ENCODE peak calls at places on chromosomes 2 and 18, in four cellular contexts. I, Q, U and N are unnamed samples.
A peak's percentile ranks its signal among the peaks of the same experiment; 100 is the strongest.

GRCh38 chr18:70331456-70332097 is 42.7 kb downstream of the SOCS6 start:
- DNase-seq in I (peak; percentile 51), Q (no peak), U (no peak), N (no peak)

GRCh38 chr2:44715671-44716077 is 225.8 kb upstream of the SIX3 start:
- DNase-seq in I (peak; percentile 24), Q (no peak), U (no peak), N (peak; percentile 85)

GRCh38 chr2:502831-503230 is 174.4 kb downstream of the TMEM18 start:
- DNase-seq in I (no peak), Q (no peak), U (no peak), N (no peak)

GRCh38 chr18:8450013-8450412 is 159.2 kb upstream of the RAB12 start:
- DNase-seq in I (no peak), Q (peak; percentile 56), U (no peak), N (peak; percentile 86)

GRCh38 chr2:127606594-127607398 is 39.2 kb upstream of the GPR17 start:
- DNase-seq in I (no peak), Q (no peak), U (no peak), N (no peak)

GRCh38 chr2:12637754-12638153 is 79.0 kb upstream of the TRIB2 start:
- DNase-seq in I (no peak), Q (no peak), U (no peak), N (no peak)

GRCh38 chr2:37553411-37554156 is 117.9 kb downstream of the CDC42EP3 start:
- DNase-seq in I (no peak), Q (no peak), U (no peak), N (no peak)

GRCh38 chr2:103805746-103806145 is 1043.9 kb downstream of the TMEM182 start:
- DNase-seq in I (no peak), Q (no peak), U (no peak), N (no peak)

GRCh38 chr2:1632006-1632348 is 112.3 kb downstream of the PXDN start:
- DNase-seq in I (no peak), Q (no peak), U (no peak), N (no peak)

GRCh38 chr2:120983344-120983743 is 247.7 kb downstream of the GLI2 start:
- DNase-seq in I (no peak), Q (no peak), U (no peak), N (no peak)

GRCh38 chr18:37450434-37451133 is 115.0 kb downstream of the CELF4 start:
- DNase-seq in I (no peak), Q (no peak), U (no peak), N (peak; percentile 89)

GRCh38 chr18:63970803-63971191 is 916 bp downstream of the SERPINB8 start:
- DNase-seq in I (no peak), Q (no peak), U (no peak), N (peak; percentile 65)

GRCh38 chr18:50627594-50628542 is 68.0 kb downstream of the MAPK4 start:
- DNase-seq in I (no peak), Q (no peak), U (no peak), N (no peak)

GRCh38 chr2:120577896-120578295 is 157.8 kb upstream of the GLI2 start:
- DNase-seq in I (no peak), Q (no peak), U (no peak), N (no peak)

GRCh38 chr2:70049261-70049660 is 38.0 kb upstream of the PCBP1 start:
- DNase-seq in I (no peak), Q (no peak), U (no peak), N (no peak)

GRCh38 chr18:8139127-8139591 is 470.1 kb upstream of the RAB12 start:
- DNase-seq in I (no peak), Q (no peak), U (no peak), N (no peak)

DNA sequence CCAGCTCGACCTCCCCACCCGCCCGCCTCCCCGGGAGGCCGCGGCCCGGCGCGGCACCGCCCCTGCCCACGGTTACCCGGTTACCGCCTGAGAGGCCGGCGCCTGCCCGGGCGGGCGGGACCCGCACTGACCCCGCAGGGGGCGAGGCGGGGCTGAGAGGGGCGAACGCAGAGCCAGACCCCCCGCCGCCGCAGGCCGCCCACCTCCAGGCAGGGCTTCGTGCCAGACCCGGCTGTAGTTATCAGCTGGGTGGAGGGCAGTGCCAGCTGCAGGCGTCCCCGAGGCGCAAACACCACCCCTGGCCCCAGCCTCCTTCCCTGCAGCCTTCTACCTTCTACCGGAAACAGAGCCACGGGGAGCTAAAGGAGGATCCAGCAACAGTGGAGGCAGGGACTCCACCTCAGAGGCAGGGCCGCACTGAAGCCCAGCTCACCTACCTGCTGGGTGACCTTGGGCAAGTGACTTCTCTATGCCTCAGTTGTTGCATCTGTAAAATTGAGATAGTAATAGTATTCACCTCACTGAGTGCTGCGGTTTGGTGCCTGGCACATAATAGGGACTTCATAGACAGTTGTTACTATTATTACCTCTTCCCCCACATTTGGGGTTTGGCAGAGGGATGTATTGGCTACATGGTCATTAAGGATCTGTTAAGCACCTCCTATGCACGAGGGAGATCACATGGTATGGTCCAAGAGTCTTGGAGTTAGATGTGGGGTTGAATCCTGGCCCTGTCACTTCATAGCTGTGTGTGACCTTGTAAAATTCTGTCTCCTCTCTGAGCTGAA is 231.6 kb upstream of the SMAD2 start:
- DNase-seq in I (no peak), Q (no peak), U (no peak), N (peak; percentile 55)
- TF ChIP-seq JUNB in I (no peak), Q (no peak), U (no peak), N (no peak)

GRCh38 chr18:12857991-12858544 is 26.0 kb downstream of the PTPN2 start:
- DNase-seq in I (no peak), Q (no peak), U (no peak), N (no peak)
- H3K79me2 ChIP-seq in I (peaks cover 52% of the 10 kb centered on the region), Q (peaks cover 36% of the 10 kb centered on the region), U (peaks cover 49% of the 10 kb centered on the region), N (peaks cover 88% of the 10 kb centered on the region)

DNA sequence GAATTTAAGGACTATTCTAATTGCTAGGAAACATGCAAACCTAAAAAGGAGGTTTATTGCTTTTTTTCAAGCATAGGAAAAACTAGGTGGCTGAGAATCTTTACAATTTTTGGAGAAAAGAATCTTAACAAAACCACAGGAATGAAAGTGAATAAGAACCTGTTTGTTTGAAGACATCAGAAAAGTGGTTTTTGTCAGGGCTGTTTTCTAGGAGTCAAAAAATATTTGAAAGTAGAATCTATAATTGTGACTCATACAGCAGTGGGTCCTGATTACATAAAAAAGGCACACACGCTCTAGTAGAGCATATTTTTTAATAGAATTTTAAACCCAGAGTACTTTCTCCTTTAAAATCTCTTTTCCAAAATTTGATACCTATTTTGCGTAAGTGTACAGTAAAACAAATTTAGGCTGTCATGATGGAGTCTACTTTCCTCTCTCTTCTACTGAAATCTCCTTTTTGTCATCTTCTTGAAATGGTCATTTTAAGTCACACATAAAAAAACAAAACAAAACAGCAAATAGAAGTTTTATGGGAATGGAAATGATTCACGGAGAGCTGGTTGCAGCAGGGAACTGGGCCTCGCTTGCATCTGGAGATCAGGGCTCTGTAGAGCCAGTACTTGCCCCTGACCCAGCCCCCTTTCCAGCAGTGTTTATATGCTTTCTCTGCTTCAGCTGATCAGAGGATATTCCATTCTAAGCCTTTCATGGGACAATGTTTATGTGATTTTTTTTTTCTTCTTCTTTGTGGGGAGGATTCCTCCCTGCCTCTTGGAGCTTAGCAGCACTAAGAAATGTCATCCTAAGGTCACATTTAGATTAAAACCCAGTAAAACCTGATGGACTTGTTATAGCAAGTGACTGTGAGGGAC is 59.1 kb upstream of the PELI1 start:
- DNase-seq in I (no peak), Q (no peak), U (no peak), N (no peak)
- H3K4me2 ChIP-seq in I (no peak overlapping the region), Q (no peak overlapping the region), U (peak overlapping the region; percentile 79), N (peak overlapping the region; percentile 49)

GRCh38 chr2:28633739-28634138 is 117.9 kb upstream of the PPP1CB start:
- DNase-seq in I (peak; percentile 65), Q (no peak), U (no peak), N (no peak)
- TF ChIP-seq JUNB in I (no peak), Q (no peak), U (no peak), N (no peak)

GRCh38 chr2:36369163-36369562 is 13.6 kb downstream of the CRIM1 start:
- DNase-seq in I (no peak), Q (no peak), U (no peak), N (no peak)
- H3K79me2 ChIP-seq in I (peaks cover 100% of the 10 kb centered on the region), Q (no peaks in the 10 kb centered on the region), U (no peaks in the 10 kb centered on the region), N (peaks cover 100% of the 10 kb centered on the region)

GRCh38 chr2:10514287-10514686 is 66.2 kb upstream of the ODC1 start:
- DNase-seq in I (no peak), Q (no peak), U (no peak), N (no peak)

GRCh38 chr2:10513201-10513600 is 65.1 kb upstream of the ODC1 start:
- DNase-seq in I (no peak), Q (no peak), U (no peak), N (no peak)

GRCh38 chr2:10515887-10516286 is 67.8 kb upstream of the ODC1 start:
- DNase-seq in I (no peak), Q (no peak), U (no peak), N (no peak)

GRCh38 chr2:10517351-10518043 is 69.4 kb upstream of the ODC1 start:
- DNase-seq in I (no peak), Q (no peak), U (no peak), N (no peak)

GRCh38 chr2:10514743-10515142 is 66.6 kb upstream of the ODC1 start:
- DNase-seq in I (no peak), Q (no peak), U (no peak), N (no peak)
- H3K4me2 ChIP-seq in I (no peak overlapping the region), Q (no peak overlapping the region), U (no peak overlapping the region), N (no peak overlapping the region)

GRCh38 chr2:179422037-179422643 is 157.5 kb upstream of the SESTD1 start:
- DNase-seq in I (peak; percentile 75), Q (peak; percentile 15), U (no peak), N (peak; percentile 90)
- TF ChIP-seq JUNB in I (no peak), Q (no peak), U (no peak), N (no peak)

DNA sequence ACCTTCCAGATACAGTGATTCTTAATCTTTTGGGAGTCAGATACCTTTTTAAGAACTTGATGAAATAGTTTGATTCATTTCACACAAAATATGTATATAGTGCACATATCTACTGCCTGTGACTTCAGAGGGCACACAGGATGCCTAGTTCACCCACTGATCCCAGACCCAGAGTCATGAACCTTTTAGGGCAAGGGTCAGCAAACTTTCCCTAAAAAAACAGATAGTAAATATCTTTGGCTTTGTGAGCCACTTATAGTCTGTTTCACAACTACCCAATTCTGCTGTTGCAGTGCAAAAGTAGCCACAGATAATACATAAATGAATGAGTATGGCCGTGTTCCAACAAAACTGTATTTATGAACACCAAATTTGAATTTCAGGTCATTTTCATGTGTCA is 124.9 kb downstream of the ANKRD44 start:
- DNase-seq in I (no peak), Q (no peak), U (no peak), N (no peak)
- H3K79me2 ChIP-seq in I (no peaks in the 10 kb centered on the region), Q (no peaks in the 10 kb centered on the region), U (peaks cover 35% of the 10 kb centered on the region), N (no peaks in the 10 kb centered on the region)